ENCODE peak calls at places on chromosomes 3 and 15, in five cellular contexts. K is aorta, O is heart left ventricle, P is right cardiac atrium, V is pancreas. C is an unnamed sample.

GRCh38 chr3:151226088-151226563 is 23.1 kb upstream of the GPR171 start:
- ATAC-seq in K (no peak), O (no peak), P (no peak), V (no peak), C (no peak)

GRCh38 chr3:11713171-11713570 is 69.5 kb upstream of the VGLL4 start:
- ATAC-seq in K (no peak), O (no peak), P (no peak), V (no peak), C (no peak)

GRCh38 chr3:89358281-89358680 is 250.9 kb downstream of the EPHA3 start:
- ATAC-seq in K (no peak), O (no peak), P (no peak), V (no peak), C (no peak)

GRCh38 chr3:42527368-42527917 is 25.0 kb downstream of the VIPR1 start:
- ATAC-seq in K (no peak), O (no peak), P (no peak), V (no peak), C (no peak)

GRCh38 chr15:101641894-101642293 is 10.3 kb downstream of the TM2D3 start:
- ATAC-seq in K (peak; percentile 58), O (peak; percentile 81), P (peak; percentile 87), V (no peak), C (peak; percentile 61)

GRCh38 chr3:194906229-194906629 is 220.5 kb downstream of the FAM43A start:
- ATAC-seq in K (no peak), O (no peak), P (no peak), V (no peak), C (no peak)

GRCh38 chr3:170355738-170356595 is 1.5 kb upstream of the SKIL start:
- ATAC-seq in K (peak; percentile 1), O (peak; percentile 14), P (peak; percentile 22), V (no peak), C (no peak)

GRCh38 chr15:36370735-36371115 is 208.7 kb upstream of the CDIN1 start:
- ATAC-seq in K (no peak), O (no peak), P (no peak), V (no peak), C (no peak)

GRCh38 chr3:179852117-179852886 is 184.4 kb downstream of the PEX5L start:
- ATAC-seq in K (no peak), O (peak; percentile 51), P (peak; percentile 47), V (no peak), C (no peak)

GRCh38 chr3:161474139-161474538 is 22.5 kb upstream of the OTOL1 start:
- ATAC-seq in K (no peak), O (no peak), P (no peak), V (no peak), C (no peak)

GRCh38 chr3:182632077-182632393 is 161.3 kb upstream of the ATP11B start:
- ATAC-seq in K (no peak), O (no peak), P (no peak), V (no peak), C (no peak)

GRCh38 chr3:133269393-133269792 is 130.5 kb upstream of the BFSP2 start:
- ATAC-seq in K (no peak), O (no peak), P (no peak), V (no peak), C (no peak)

GRCh38 chr3:105444725-105445124 is 78.0 kb downstream of the ALCAM start:
- ATAC-seq in K (no peak), O (no peak), P (no peak), V (no peak), C (no peak)

GRCh38 chr3:124094496-124094895 is 102.6 kb upstream of the ROPN1 start:
- ATAC-seq in K (no peak), O (peak; percentile 20), P (no peak), V (no peak), C (no peak)

GRCh38 chr3:124088801-124089200 is 96.9 kb upstream of the ROPN1 start:
- ATAC-seq in K (no peak), O (no peak), P (no peak), V (no peak), C (no peak)

GRCh38 chr3:124097362-124098120 is 105.6 kb upstream of the ROPN1 start:
- ATAC-seq in K (no peak), O (peak; percentile 58), P (peak; percentile 63), V (no peak), C (no peak)

GRCh38 chr3:124092811-124093210 is 100.9 kb upstream of the ROPN1 start:
- ATAC-seq in K (no peak), O (no peak), P (no peak), V (no peak), C (no peak)
- H3K4me3 ChIP-seq in K (no peak overlapping the region), O (no peak overlapping the region), P (no peak overlapping the region), V (no peak overlapping the region), C (no peak overlapping the region)

DNA sequence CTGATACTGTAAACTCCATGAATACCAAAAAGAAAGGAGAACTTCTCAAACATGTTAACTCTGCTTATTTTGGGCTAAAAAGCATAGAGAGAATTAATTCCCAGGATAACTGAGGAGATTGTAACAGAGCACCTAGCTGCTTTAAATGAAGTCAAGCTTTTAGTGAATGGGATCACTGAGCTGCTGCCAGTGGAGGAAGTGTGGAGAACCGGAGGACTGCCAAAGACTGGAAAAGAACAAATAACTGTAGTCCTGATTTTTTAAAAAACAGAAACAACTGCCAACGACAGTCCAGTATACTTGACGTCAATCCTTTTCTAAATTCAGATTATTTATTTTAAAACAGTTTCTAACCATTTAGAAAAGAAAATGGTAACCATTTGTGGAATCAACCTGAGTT is 3.3 kb downstream of the C3orf70 start:
- ATAC-seq in K (no peak), O (peak; percentile 32), P (peak; percentile 5), V (no peak), C (no peak)
- H3K4me3 ChIP-seq in K (no peak overlapping the region), O (no peak overlapping the region), P (no peak overlapping the region), V (no peak overlapping the region), C (no peak overlapping the region)

GRCh38 chr3:128076465-128076782 is 24.2 kb downstream of the SEC61A1 start:
- ATAC-seq in K (peak; percentile 13), O (peak; percentile 8), P (peak; percentile 22), V (no peak), C (peak; percentile 1)
- H3K4me3 ChIP-seq in K (peak overlapping the region; percentile 16), O (peak overlapping the region; percentile 51), P (peak overlapping the region; percentile 43), V (no peak overlapping the region), C (peak overlapping the region; percentile 58)

DNA sequence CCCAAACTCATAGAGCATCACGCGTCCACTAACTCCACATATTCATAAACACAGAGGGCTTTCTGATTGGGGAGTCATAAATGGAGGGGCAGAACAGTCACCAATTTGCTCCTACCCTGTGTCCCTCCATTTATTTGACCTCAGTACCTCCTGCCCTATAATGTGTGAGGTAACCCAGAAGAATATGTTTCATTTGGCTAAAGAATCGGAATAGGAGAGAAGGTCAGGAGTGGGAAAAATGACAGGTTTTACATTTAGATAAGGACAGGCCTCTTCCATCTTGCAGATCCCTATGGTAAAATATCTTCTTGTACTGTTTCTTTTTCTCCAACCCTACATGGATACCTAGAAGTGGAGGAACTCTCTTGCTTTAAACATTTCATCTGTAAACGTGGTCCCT is 578.0 kb downstream of the TUSC7 start:
- ATAC-seq in K (no peak), O (no peak), P (no peak), V (peak; percentile 71), C (no peak)
- H3K4me3 ChIP-seq in K (no peak overlapping the region), O (no peak overlapping the region), P (no peak overlapping the region), V (no peak overlapping the region), C (no peak overlapping the region)

GRCh38 chr3:141485578-141486415 is 1.0 kb upstream of the RASA2 start:
- ATAC-seq in K (no peak), O (no peak), P (no peak), V (no peak), C (no peak)
- H3K4me3 ChIP-seq in K (no peak overlapping the region), O (peak overlapping the region; percentile 88), P (peak overlapping the region; percentile 73), V (no peak overlapping the region), C (no peak overlapping the region)

GRCh38 chr3:66485291-66485968 is 15.4 kb downstream of the LRIG1 start:
- ATAC-seq in K (peak; percentile 40), O (peak; percentile 44), P (peak; percentile 57), V (no peak), C (peak; percentile 45)

GRCh38 chr3:66487475-66487874 is 13.3 kb downstream of the LRIG1 start:
- ATAC-seq in K (no peak), O (no peak), P (no peak), V (no peak), C (peak; percentile 52)

GRCh38 chr3:66486187-66486586 is 14.6 kb downstream of the LRIG1 start:
- ATAC-seq in K (no peak), O (no peak), P (no peak), V (no peak), C (no peak)

GRCh38 chr3:66488492-66488891 is 12.3 kb downstream of the LRIG1 start:
- ATAC-seq in K (no peak), O (no peak), P (no peak), V (no peak), C (no peak)

DNA sequence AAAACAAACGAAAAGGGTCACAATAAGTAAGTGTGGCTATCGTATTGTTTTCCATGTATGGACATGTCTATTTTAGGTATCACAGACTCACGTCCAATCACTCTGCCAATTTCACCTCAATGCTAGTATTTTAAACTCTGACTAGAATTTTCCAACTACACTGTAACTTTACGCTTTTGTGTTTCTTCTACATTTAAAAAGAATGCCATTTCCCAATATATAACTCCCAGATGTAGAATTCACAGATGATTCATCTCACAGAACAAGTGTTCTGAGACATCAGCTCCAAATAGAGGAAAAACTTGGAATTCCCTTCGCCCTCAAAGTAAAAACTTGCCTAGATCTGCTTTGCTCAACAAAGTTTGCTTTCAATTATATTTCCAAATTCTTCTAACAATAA is 14.2 kb downstream of the LRIG1 start:
- ATAC-seq in K (peak; percentile 19), O (no peak), P (no peak), V (no peak), C (peak; percentile 41)
- H3K4me3 ChIP-seq in K (no peak overlapping the region), O (no peak overlapping the region), P (no peak overlapping the region), V (no peak overlapping the region), C (no peak overlapping the region)

DNA sequence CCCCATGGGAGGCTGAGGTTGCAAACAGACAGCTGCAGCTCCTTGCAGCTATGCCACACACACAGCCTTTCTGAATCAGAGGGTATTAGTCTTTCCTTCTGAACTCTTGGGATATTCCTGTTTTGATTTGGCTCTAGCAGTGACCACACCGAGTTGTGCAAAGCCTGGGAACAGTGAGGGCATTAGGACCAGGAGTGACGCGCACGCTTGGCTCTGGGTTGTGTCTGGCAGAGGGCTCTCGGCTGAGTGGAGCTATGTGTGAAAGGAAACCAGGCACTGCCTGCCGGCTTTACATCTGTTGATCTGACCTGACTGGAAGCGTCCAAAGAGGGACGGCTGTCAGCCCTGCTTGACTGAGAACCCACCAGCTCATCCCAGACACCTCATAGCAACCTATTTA is at the start of gene GALNT15:
- ATAC-seq in K (peak; percentile 90), O (peak; percentile 92), P (peak; percentile 93), V (peak; percentile 69), C (peak; percentile 93)
- H3K4me3 ChIP-seq in K (peak within 1 kb of the TSS; percentile 27), O (peak within 1 kb of the TSS; percentile 56), P (peak within 1 kb of the TSS; percentile 34), V (no peak within 1 kb of the TSS), C (peak within 1 kb of the TSS; percentile 50)

DNA sequence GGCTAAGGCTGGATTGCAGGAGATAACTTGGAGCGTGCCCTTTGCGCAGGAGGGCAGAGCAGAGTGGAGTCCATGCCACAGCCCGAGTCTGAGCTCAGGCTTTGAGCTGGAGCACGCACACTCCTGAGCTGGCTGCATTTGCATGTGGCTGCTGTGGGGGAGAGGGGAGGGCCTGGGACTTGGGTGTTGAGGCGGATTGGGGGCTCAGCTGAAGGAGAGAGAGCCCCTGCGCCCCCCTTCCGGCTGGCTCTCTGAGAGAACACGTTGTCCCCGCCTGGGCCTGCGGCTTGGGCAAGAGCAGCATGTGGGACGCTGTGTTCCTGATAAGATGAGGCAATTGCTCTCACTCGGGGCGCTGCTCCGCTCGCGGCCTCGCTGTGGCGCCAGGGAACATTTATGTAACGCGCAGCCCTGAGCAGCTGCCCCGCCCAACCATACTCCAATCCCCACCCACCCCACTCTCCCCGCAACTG is 39.1 kb downstream of the KLF13 start:
- ATAC-seq in K (peak; percentile 94), O (peak; percentile 92), P (peak; percentile 93), V (peak; percentile 91), C (peak; percentile 93)
- H3K4me3 ChIP-seq in K (no peak overlapping the region), O (peak overlapping the region; percentile 42), P (peak overlapping the region; percentile 30), V (no peak overlapping the region), C (peak overlapping the region; percentile 52)